ENCODE peak calls at places on chromosome 9, in six cellular contexts. A is GM23338, X is neural progenitor cell, V is PC-3, J is HCT116, U is GM23248. Q is an unnamed sample.

GRCh38 chr9:4796988-4797956 is 4.5 kb downstream of the RCL1 start:
- DNase-seq in A (peak), X (peak), V (peak), J (peak), U (peak), Q (peak)

GRCh38 chr9:133828338-133828997 is 90.3 kb upstream of the SARDH start:
- DNase-seq in A (no peak), X (no peak), V (no peak), J (no peak), U (no peak), Q (no peak)

GRCh38 chr9:124220551-124221451 is 36.9 kb upstream of the NEK6 start:
- DNase-seq in A (no peak), X (no peak), V (peak), J (no peak), U (peak), Q (no peak)

GRCh38 chr9:69822091-69822750 is 1.6 kb downstream of the CFAP95 start:
- DNase-seq in A (peak), X (peak), V (no peak), J (no peak), U (peak), Q (no peak)

GRCh38 chr9:129068110-129068509 is 12.8 kb upstream of the DOLPP1 start:
- DNase-seq in A (no peak), X (no peak), V (no peak), J (no peak), U (no peak), Q (no peak)

GRCh38 chr9:129351058-129351641 is 173.1 kb upstream of the IER5L start:
- DNase-seq in A (peak), X (peak), V (no peak), J (no peak), U (no peak), Q (no peak)

GRCh38 chr9:127877566-127877998 is at the start of gene AK1:
- DNase-seq in A (peak), X (peak), V (peak), J (no peak), U (peak), Q (no peak)

GRCh38 chr9:17117372-17117771 is 17.5 kb upstream of the CNTLN start:
- DNase-seq in A (no peak), X (no peak), V (no peak), J (no peak), U (no peak), Q (no peak)

GRCh38 chr9:116323571-116323970 is 170.0 kb downstream of the PAPPA start:
- DNase-seq in A (no peak), X (no peak), V (peak), J (no peak), U (no peak), Q (no peak)

GRCh38 chr9:127166651-127167524 is 44.5 kb upstream of the ANGPTL2 start:
- DNase-seq in A (no peak), X (no peak), V (peak), J (peak), U (peak), Q (peak)

GRCh38 chr9:99385814-99386279 is 163.8 kb downstream of the SEC61B start:
- DNase-seq in A (no peak), X (no peak), V (no peak), J (peak), U (peak), Q (no peak)

GRCh38 chr9:87656485-87656884 is 69.4 kb upstream of the CTSL start:
- DNase-seq in A (no peak), X (no peak), V (no peak), J (no peak), U (no peak), Q (no peak)

GRCh38 chr9:100082786-100083185 is 16.0 kb downstream of the ERP44 start:
- DNase-seq in A (no peak), X (no peak), V (peak), J (no peak), U (peak), Q (no peak)

GRCh38 chr9:36218011-36218410 is 27.3 kb downstream of the CLTA start:
- DNase-seq in A (no peak), X (no peak), V (no peak), J (no peak), U (no peak), Q (no peak)

GRCh38 chr9:2640570-2640969 is 19.0 kb downstream of the VLDLR start:
- DNase-seq in A (no peak), X (no peak), V (no peak), J (no peak), U (no peak), Q (no peak)

GRCh38 chr9:117697046-117697445 is 7.2 kb upstream of the TLR4 start:
- DNase-seq in A (no peak), X (no peak), V (no peak), J (no peak), U (no peak), Q (no peak)

GRCh38 chr9:70136632-70137031 is 93.0 kb downstream of the MAMDC2 start:
- DNase-seq in A (no peak), X (no peak), V (peak), J (no peak), U (peak), Q (no peak)

GRCh38 chr9:13324988-13325387 is 45.5 kb upstream of the MPDZ start:
- DNase-seq in A (no peak), X (no peak), V (no peak), J (no peak), U (peak), Q (no peak)

GRCh38 chr9:69932901-69933300 is 110.7 kb upstream of the MAMDC2 start:
- DNase-seq in A (peak), X (peak), V (peak), J (peak), U (peak), Q (peak)

GRCh38 chr9:136723362-136723976 is 11.1 kb downstream of the DIPK1B start:
- DNase-seq in A (no peak), X (no peak), V (no peak), J (no peak), U (no peak), Q (no peak)

GRCh38 chr9:125631391-125632085 is 75.5 kb downstream of the MAPKAP1 start:
- DNase-seq in A (peak), X (peak), V (peak), J (no peak), U (peak), Q (peak)

GRCh38 chr9:135562235-135562745 is 734 bp downstream of the PAEP start:
- DNase-seq in A (no peak), X (no peak), V (no peak), J (no peak), U (no peak), Q (no peak)

GRCh38 chr9:14348241-14349140 is 34.5 kb upstream of the NFIB start:
- DNase-seq in A (peak), X (peak), V (no peak), J (no peak), U (peak), Q (no peak)

GRCh38 chr9:136239135-136239962 is 6.3 kb downstream of the QSOX2 start:
- DNase-seq in A (no peak), X (no peak), V (no peak), J (no peak), U (no peak), Q (no peak)

GRCh38 chr9:97672403-97672802 is 24.7 kb downstream of the XPA start:
- DNase-seq in A (no peak), X (no peak), V (no peak), J (no peak), U (no peak), Q (no peak)

GRCh38 chr9:2466703-2467102 is 154.9 kb upstream of the VLDLR start:
- DNase-seq in A (no peak), X (no peak), V (peak), J (no peak), U (no peak), Q (no peak)

GRCh38 chr9:125889122-125889523 is 141.9 kb downstream of the PBX3 start:
- DNase-seq in A (no peak), X (peak), V (no peak), J (no peak), U (peak), Q (no peak)

GRCh38 chr9:18857769-18858168 is 175.2 kb downstream of the SAXO1 start:
- DNase-seq in A (no peak), X (no peak), V (no peak), J (no peak), U (peak), Q (no peak)

GRCh38 chr9:107299437-107299836 is 16.4 kb downstream of the RAD23B start:
- DNase-seq in A (no peak), X (no peak), V (peak), J (no peak), U (peak), Q (no peak)

GRCh38 chr9:37104183-37104889 is 16.0 kb upstream of the ZCCHC7 start:
- DNase-seq in A (no peak), X (no peak), V (peak), J (no peak), U (peak), Q (peak)

GRCh38 chr9:72538926-72539702 is 17.7 kb downstream of the TMC1 start:
- DNase-seq in A (no peak), X (no peak), V (no peak), J (no peak), U (peak), Q (no peak)

GRCh38 chr9:93237535-93237934 is 53.6 kb downstream of the WNK2 start:
- DNase-seq in A (no peak), X (no peak), V (no peak), J (no peak), U (no peak), Q (peak)

GRCh38 chr9:133115604-133116345 is 5.3 kb downstream of the RALGDS start:
- DNase-seq in A (no peak), X (no peak), V (no peak), J (no peak), U (peak), Q (no peak)

GRCh38 chr9:129835128-129835859 is at the start of the genes C9orf78 and USP20:
- DNase-seq in A (peak), X (peak), V (peak), J (peak), U (peak), Q (peak)

GRCh38 chr9:589723-590122 is 251.8 kb upstream of the DMRT1 start:
- DNase-seq in A (peak), X (no peak), V (no peak), J (no peak), U (peak), Q (no peak)

GRCh38 chr9:68685770-68686169 is 19.3 kb upstream of the PIP5K1B start:
- DNase-seq in A (peak), X (peak), V (peak), J (peak), U (peak), Q (peak)

GRCh38 chr9:108813951-108814601 is 41.7 kb downstream of the ACTL7B start:
- DNase-seq in A (peak), X (peak), V (peak), J (peak), U (peak), Q (no peak)

GRCh38 chr9:79127661-79128060 is 444.1 kb upstream of the TLE4 start:
- DNase-seq in A (no peak), X (no peak), V (no peak), J (no peak), U (peak), Q (no peak)

GRCh38 chr9:79131876-79132377 is 439.8 kb upstream of the TLE4 start:
- DNase-seq in A (peak), X (peak), V (no peak), J (no peak), U (no peak), Q (no peak)

GRCh38 chr9:79131375-79131774 is 440.4 kb upstream of the TLE4 start:
- DNase-seq in A (peak), X (no peak), V (no peak), J (no peak), U (no peak), Q (no peak)

GRCh38 chr9:79134654-79135053 is 437.1 kb upstream of the TLE4 start:
- DNase-seq in A (peak), X (peak), V (peak), J (peak), U (peak), Q (no peak)

DNA sequence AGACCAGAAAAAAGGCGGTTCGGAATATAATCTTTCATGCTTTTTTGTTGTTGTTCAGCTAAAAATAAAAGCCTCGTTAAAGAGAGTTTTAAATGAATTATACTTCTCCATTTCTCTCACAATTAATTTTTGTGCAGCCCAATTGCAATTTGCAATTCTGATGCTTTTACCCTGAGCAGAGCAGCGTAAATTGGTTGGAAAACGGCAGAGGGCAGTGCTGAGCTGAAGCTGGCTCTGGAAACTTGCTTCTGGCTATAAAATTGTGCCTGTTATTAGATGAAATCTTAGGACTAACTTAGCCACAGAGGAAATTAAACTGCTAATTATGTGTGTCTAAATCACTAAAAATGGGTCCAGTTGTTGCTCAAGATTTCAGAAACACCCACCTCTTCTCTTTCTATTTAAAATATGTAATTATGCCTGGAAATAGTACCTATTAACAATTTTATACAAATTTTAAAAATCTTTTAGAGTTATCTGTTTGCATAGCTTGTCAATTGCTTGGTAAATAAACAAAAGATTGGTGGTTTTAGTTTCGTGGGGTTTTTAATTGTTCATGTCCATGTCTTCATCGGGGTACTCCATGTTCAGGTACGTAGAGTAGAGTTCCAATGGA is 441.8 kb upstream of the TLE4 start:
- DNase-seq in A (peak), X (peak), V (peak), J (peak), U (peak), Q (peak)
- TF ChIP-seq EZH2phosphoT487 in A (no peak), X (no peak), V (no peak), J (no peak), U (no peak), Q (no peak)

DNA sequence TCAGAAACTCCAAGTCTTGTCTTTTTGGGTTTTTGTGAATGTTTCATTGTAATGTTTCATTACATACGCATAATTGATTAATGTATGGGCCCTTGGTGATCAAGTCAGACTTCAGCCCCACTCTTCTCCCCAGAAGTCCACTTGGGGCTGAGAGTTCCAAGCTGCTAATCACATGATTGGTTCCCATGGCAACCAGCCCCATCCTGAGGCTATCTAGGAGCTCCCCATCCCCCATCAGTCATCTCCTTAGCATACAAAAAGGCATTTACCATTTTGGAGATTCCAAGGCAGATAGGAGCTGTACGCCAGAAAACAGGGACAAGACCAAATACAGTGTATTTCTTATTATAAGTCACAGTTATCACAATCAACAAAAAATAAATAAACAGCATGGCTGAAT is 22.9 kb upstream of the SYK start:
- DNase-seq in A (peak), X (peak), V (no peak), J (no peak), U (no peak), Q (no peak)
- TF ChIP-seq EZH2phosphoT487 in A (no peak), X (no peak), V (no peak), J (no peak), U (no peak), Q (no peak)

GRCh38 chr9:74503219-74503618 is 6.1 kb downstream of the RORB start:
- DNase-seq in A (no peak), X (no peak), V (no peak), J (no peak), U (no peak), Q (no peak)
- TF ChIP-seq EZH2phosphoT487 in A (no peak), X (no peak), V (no peak), J (no peak), U (no peak), Q (no peak)

DNA sequence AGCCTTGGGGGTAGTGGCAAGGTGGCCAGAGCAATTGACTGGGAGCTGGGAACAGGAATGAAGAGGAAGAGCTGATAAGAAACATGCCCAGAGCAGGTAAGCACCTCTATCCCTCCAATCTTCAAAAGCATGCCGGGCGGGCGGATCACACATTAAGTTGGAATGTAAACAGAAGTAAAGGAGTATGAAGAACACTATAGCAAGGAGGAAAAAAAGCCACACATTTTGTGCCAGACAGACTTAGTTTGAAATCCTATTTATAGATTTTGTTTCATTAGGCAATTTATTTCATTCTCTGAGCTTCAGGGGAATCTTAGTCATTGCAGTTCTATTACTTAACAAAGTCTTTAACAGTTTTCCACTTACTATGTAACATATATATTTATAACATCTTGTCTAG is 173.9 kb upstream of the TNC start:
- DNase-seq in A (no peak), X (no peak), V (peak), J (no peak), U (peak), Q (no peak)
- TF ChIP-seq EZH2phosphoT487 in A (no peak), X (no peak), V (no peak), J (no peak), U (no peak), Q (no peak)

DNA sequence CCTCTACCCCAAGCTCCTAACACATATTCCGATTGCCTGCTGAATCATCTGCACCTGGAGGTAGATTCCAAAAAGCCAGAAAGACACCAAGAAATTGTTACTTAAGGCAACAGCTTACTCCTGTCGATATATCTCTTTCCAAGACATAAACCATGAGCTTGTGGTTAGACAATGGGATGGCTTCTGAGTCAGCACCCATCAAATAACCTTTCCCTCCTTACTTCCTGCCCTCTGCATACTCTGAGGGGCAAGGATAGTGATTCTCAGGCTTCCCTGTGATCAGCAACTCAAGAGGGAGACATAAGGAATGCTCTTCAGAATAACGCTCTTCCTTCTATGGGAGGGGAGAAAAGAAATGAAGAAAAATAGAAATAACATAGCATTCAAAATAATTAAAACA is 70.9 kb downstream of the TMEM215 start:
- DNase-seq in A (no peak), X (no peak), V (no peak), J (no peak), U (no peak), Q (no peak)
- TF ChIP-seq EZH2phosphoT487 in A (no peak), X (no peak), V (no peak), J (no peak), U (no peak), Q (no peak)

DNA sequence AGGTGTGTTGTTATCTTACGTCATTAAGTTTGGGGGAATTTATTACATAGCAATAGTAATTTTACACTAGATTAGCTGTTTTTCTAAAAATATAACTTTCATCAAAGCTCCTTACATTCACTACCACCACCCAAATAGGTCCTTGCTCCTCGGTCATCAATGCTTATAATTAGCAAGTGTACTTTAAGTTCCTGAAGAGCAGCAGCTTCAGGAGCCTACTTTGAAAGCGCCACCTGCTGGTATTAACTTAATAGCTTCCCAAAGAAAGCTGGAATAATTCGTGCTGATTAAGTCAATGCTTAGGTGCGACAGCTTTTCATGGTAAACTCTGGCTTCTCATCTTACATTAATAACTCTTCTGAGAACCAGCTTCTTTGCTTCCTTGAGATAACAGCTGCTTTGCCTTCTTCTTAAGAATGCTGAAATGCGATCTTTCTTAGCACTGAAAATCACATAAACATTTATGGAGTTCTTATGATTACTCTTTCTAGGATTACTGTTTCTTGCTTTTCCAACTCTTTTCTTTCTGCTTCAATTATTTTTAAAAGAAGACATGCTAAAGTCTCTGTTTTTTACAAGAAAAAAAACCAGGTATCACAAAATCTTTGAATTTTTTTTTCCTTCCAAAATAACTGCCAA is 10.0 kb upstream of the C5 start:
- DNase-seq in A (peak), X (peak), V (peak), J (peak), U (peak), Q (peak)
- TF ChIP-seq EZH2phosphoT487 in A (no peak), X (no peak), V (no peak), J (no peak), U (no peak), Q (no peak)

GRCh38 chr9:110752766-110753165 is 84.2 kb downstream of the MUSK start:
- DNase-seq in A (no peak), X (no peak), V (peak), J (peak), U (peak), Q (no peak)

GRCh38 chr9:110750272-110750671 is 81.7 kb downstream of the MUSK start:
- DNase-seq in A (no peak), X (no peak), V (no peak), J (no peak), U (peak), Q (no peak)

GRCh38 chr9:110753734-110754231 is 85.2 kb downstream of the MUSK start:
- DNase-seq in A (no peak), X (no peak), V (no peak), J (no peak), U (peak), Q (no peak)

GRCh38 chr9:110758201-110758600 is 89.6 kb downstream of the MUSK start:
- DNase-seq in A (no peak), X (no peak), V (no peak), J (no peak), U (no peak), Q (no peak)

GRCh38 chr9:110755179-110755578 is 86.6 kb downstream of the MUSK start:
- DNase-seq in A (no peak), X (no peak), V (peak), J (no peak), U (no peak), Q (no peak)
- TF ChIP-seq EZH2phosphoT487 in A (no peak), X (no peak), V (no peak), J (no peak), U (no peak), Q (no peak)

Q was measured in MM.1S.